ENCODE peak calls at places on chromosomes 12 and 14, in four cellular contexts. V, H, A and F are unnamed samples.

GRCh38 chr14:76876076-76876475 is 49.9 kb downstream of the LRRC74A start:
- DNase-seq in H (peak; percentile 62), A (peak; percentile 64), V (peak; percentile 83), F (peak; percentile 26)

GRCh38 chr14:91405241-91405721 is 12.3 kb downstream of the CCDC88C start:
- DNase-seq in V (no peak), A (no peak), H (no peak), F (no peak)

GRCh38 chr12:74415633-74416032 is 122.0 kb upstream of the ATXN7L3B start:
- DNase-seq in V (peak; percentile 57), H (no peak), A (no peak), F (no peak)

GRCh38 chr14:44215660-44216059 is 291.4 kb downstream of the FSCB start:
- DNase-seq in H (no peak), V (no peak), A (no peak), F (no peak)

GRCh38 chr14:104706733-104707628 is 17.0 kb upstream of the ADSS1 start:
- DNase-seq in H (no peak), A (no peak), V (no peak), F (no peak)

GRCh38 chr12:53754633-53755261 is 3.0 kb upstream of the CISTR start:
- DNase-seq in H (no peak), V (no peak), A (no peak), F (peak; percentile 88)

GRCh38 chr12:82998509-82998908 is 311.8 kb downstream of the TMTC2 start:
- DNase-seq in V (no peak), H (no peak), A (no peak), F (no peak)

GRCh38 chr12:126518596-126519200 is 1453.5 kb downstream of the AACS start:
- DNase-seq in V (no peak), A (no peak), H (no peak), F (no peak)

GRCh38 chr12:130414381-130414780 is 76.7 kb downstream of the PIWIL1 start:
- DNase-seq in A (no peak), H (no peak), V (no peak), F (no peak)

GRCh38 chr12:57813971-57814771 is 4.4 kb downstream of the AVIL start:
- DNase-seq in H (no peak), A (no peak), V (no peak), F (no peak)

GRCh38 chr14:94677747-94678146 is 65.6 kb downstream of the SERPINA3 start:
- DNase-seq in V (peak; percentile 23), A (no peak), H (no peak), F (no peak)

GRCh38 chr14:90402009-90402408 is 5.2 kb downstream of the CALM1 start:
- DNase-seq in H (no peak), A (no peak), V (no peak), F (no peak)

GRCh38 chr14:94467728-94468520 is 8.1 kb downstream of the SERPINA9 start:
- DNase-seq in A (no peak), H (no peak), V (no peak), F (no peak)

GRCh38 chr12:43111608-43112007 is 440.4 kb downstream of the ADAMTS20 start:
- DNase-seq in V (no peak), H (no peak), A (no peak), F (no peak)

GRCh38 chr12:84069699-84070098 is 842.9 kb downstream of the SLC6A15 start:
- DNase-seq in V (no peak), H (no peak), A (no peak), F (no peak)

GRCh38 chr14:60327447-60328331 is 78.7 kb downstream of the PPM1A start:
- DNase-seq in H (peak; percentile 53), V (peak; percentile 35), A (peak; percentile 18), F (no peak)

GRCh38 chr12:84701966-84702365 is 210.6 kb downstream of the SLC6A15 start:
- DNase-seq in A (no peak), H (no peak), V (no peak), F (no peak)

GRCh38 chr12:62891805-62892549 is 43.0 kb downstream of the PPM1H start:
- DNase-seq in H (no peak), A (no peak), V (no peak), F (no peak)

GRCh38 chr12:57821474-57822214 is 3.1 kb upstream of the AVIL start:
- DNase-seq in V (no peak), A (no peak), H (no peak), F (no peak)

GRCh38 chr12:131700271-131700670 is 10.6 kb upstream of the SFSWAP start:
- DNase-seq in H (no peak), V (no peak), A (no peak), F (no peak)

GRCh38 chr12:114226241-114226928 is 179.6 kb downstream of the TBX5 start:
- DNase-seq in H (no peak), A (no peak), V (peak; percentile 63), F (no peak)

GRCh38 chr12:18906354-18906753 is 168.4 kb downstream of the CAPZA3 start:
- DNase-seq in H (no peak), V (no peak), A (no peak), F (no peak)

GRCh38 chr14:50801706-50802105 is 29.3 kb downstream of the NIN start:
- DNase-seq in V (no peak), H (no peak), A (no peak), F (no peak)

GRCh38 chr14:50805396-50805795 is 25.6 kb downstream of the NIN start:
- DNase-seq in A (no peak), H (no peak), V (no peak), F (no peak)

GRCh38 chr14:50808053-50808452 is 22.9 kb downstream of the NIN start:
- DNase-seq in V (no peak), H (no peak), A (no peak), F (no peak)

GRCh38 chr14:50806241-50806933 is 24.6 kb downstream of the NIN start:
- DNase-seq in H (no peak), A (no peak), V (no peak), F (no peak)

DNA sequence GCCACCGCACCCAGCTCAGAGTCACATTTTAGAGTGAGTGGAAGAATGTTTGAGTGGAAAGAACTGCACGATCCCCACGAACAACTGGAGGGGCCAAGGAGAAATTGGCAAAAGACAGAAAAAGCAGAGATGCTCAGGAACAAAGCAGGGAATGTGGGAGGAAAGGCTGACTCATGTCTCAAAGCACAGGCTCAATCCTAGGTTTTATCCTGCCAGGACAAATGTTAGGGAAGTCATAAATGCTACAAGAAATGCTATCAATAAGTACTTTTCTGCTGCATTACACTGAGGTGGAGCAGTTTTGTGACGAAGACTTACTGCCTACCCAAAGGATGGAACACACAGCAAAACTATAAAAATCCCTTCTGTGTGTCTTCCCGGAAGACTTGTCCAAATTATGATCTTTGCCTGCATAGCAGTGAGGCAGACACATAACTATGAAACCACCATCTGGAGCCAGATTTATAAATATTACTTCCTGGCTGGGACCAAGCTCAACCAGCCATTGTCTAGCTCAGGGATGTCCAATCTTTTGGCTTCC is 26.7 kb downstream of the NIN start:
- DNase-seq in A (no peak), V (no peak), H (no peak), F (no peak)
- H3K4me3 ChIP-seq in A (no peak overlapping the region), V (no peak overlapping the region), H (no peak overlapping the region), F (no peak overlapping the region)

GRCh38 chr12:47218191-47218654 is 138.5 kb upstream of the AMIGO2 start:
- DNase-seq in A (no peak), H (no peak), V (no peak), F (no peak)

GRCh38 chr12:47219243-47219642 is 139.5 kb upstream of the AMIGO2 start:
- DNase-seq in V (no peak), H (no peak), A (no peak), F (no peak)

GRCh38 chr12:47214001-47214619 is 134.4 kb upstream of the AMIGO2 start:
- DNase-seq in H (no peak), A (no peak), V (no peak), F (no peak)

GRCh38 chr12:47214771-47215170 is 135.0 kb upstream of the AMIGO2 start:
- DNase-seq in V (no peak), A (no peak), H (no peak), F (no peak)

DNA sequence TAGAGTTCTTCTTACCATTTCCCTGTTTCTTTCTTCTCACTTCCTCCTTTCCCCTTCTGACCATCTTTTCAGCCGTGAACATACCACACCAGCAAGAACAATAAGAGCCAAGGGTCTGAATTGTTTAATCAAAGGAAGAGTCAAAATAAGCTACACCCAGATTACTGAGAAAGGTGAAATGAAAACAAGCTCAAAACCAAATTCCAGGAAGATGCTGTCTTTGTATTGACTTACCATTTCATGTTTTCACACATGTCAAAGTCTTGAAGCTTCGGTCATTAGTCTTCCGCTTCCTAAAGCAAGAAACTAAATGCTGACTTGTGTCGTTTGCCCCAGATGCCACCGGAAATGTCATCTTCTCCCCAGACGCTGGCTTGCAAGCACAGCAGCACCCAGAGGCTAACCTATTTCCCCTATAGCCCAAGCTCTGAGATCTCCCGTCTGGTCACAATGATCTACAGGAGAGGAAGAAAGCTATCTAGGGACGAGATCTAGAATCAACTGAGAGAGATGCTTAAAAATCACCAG is 136.5 kb upstream of the AMIGO2 start:
- DNase-seq in H (no peak), V (no peak), A (peak; percentile 35), F (no peak)
- H3K4me3 ChIP-seq in H (peak overlapping the region; percentile 32), V (no peak overlapping the region), A (no peak overlapping the region), F (no peak overlapping the region)

GRCh38 chr12:46824709-46825108 is 1.1 kb downstream of the SLC38A4 start:
- DNase-seq in V (no peak), H (no peak), A (no peak), F (no peak)

GRCh38 chr12:46831335-46832083 is 5.7 kb upstream of the SLC38A4 start:
- DNase-seq in A (peak; percentile 56), V (peak; percentile 33), H (peak; percentile 51), F (no peak)

GRCh38 chr12:46830731-46831334 is 5.0 kb upstream of the SLC38A4 start:
- DNase-seq in A (no peak), V (peak; percentile 14), H (peak; percentile 52), F (no peak)

DNA sequence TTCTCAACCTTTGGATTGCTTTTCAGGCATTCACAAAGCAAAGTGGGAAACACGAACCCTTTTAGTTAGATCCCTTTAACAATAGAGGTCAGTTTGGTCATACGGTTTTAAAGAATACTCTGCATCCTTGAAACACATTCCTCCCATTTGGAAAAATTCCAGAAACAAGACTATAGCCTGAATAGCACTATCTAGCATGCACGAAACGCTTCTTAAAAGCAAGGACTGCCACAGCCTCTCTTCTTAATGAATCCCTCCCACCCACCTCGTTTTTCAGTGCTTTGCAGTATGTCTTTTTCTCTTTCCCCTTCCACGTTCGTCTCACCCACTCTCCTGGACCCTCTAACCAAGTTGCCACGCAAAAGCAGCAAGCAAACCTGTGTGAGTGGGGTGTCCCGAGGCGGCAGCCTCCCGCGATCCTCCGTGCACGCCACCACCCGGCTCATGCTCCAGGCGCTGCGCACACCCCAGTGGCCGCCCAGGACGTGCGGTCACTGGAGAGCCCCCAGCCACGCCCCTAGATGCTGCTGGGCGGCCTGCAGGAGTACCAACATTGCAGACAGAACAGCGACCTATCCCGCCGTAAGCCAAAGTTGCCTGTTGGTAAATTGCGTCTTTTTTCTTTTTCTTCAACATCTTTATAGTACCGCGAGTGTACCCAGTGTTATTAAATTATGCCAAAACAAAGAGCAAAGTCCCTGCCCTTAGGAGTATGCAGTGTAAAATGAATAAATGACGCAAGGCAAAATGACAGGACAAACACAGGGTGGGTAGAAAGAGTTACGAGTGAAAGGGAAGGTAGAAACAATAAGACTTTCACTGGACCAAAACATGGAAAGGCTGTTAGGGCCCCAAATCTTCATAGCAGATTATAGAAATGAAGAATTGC is at the start of gene SLC38A4:
- DNase-seq in A (peak; percentile 21), V (peak; percentile 61), H (peak; percentile 61), F (no peak)
- H3K4me3 ChIP-seq in A (peak within 1 kb of the TSS; percentile 38), V (no peak within 1 kb of the TSS), H (peak within 1 kb of the TSS; percentile 34), F (no peak within 1 kb of the TSS)

DNA sequence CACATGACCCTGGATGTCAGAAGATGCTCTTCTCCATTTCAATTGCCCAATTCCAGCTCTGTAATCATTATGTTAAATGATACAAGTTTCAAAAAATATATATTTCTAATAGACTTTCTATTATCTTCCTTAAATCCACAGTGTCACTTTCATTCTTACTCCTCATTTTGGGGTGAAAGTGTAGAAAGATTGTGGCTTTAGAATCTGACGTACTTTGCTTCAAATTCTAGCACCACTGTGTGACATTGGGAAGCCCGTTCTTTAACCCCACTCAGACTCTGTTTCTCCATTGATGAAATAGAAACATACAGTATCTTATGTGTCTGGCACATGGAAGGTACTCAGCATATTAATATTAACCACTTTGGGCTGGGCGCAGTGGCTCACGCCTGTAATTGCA is 83.3 kb downstream of the ETV6 start:
- DNase-seq in H (no peak), A (no peak), V (no peak), F (no peak)
- H3K4me3 ChIP-seq in H (no peak overlapping the region), A (no peak overlapping the region), V (no peak overlapping the region), F (no peak overlapping the region)